ENCODE peak calls at places on chromosomes 1 and 21, in five cellular contexts. One of them, this sample, is unnamed. For H3K27me3 and H3K4me1, the result is how much of the 10 kb centered on the place peaks cover.

GRCh38 chr21:42068592-42068991 is 2.5 kb upstream of the UMODL1 start:
- DNase-seq in HAP-1: no peak
- DNase-seq in hepatocyte: no peak
- DNase-seq in IMR-90: no peak
- DNase-seq in adipocyte: no peak
- DNase-seq in this sample: no peak

GRCh38 chr1:44634790-44635189 is 39.5 kb downstream of the TMEM53 start:
- DNase-seq in HAP-1: no peak
- DNase-seq in hepatocyte: no peak
- DNase-seq in IMR-90: no peak
- DNase-seq in adipocyte: no peak
- DNase-seq in this sample: no peak

GRCh38 chr1:184387069-184387870 is 441 bp downstream of the C1orf21 start:
- DNase-seq in HAP-1: no peak
- DNase-seq in hepatocyte: peak
- DNase-seq in IMR-90: peak
- DNase-seq in adipocyte: peak
- DNase-seq in this sample: no peak

GRCh38 chr1:226063362-226064167 is 1.0 kb downstream of the H3-3A start:
- DNase-seq in HAP-1: peak
- DNase-seq in hepatocyte: peak
- DNase-seq in IMR-90: peak
- DNase-seq in adipocyte: peak
- DNase-seq in this sample: peak

GRCh38 chr1:93665015-93665414 is 16.6 kb downstream of the BCAR3 start:
- DNase-seq in HAP-1: no peak
- DNase-seq in hepatocyte: no peak
- DNase-seq in IMR-90: no peak
- DNase-seq in adipocyte: no peak
- DNase-seq in this sample: no peak

GRCh38 chr1:198680174-198680871 is 41.5 kb downstream of the PTPRC start:
- DNase-seq in HAP-1: no peak
- DNase-seq in hepatocyte: no peak
- DNase-seq in IMR-90: no peak
- DNase-seq in adipocyte: no peak
- DNase-seq in this sample: no peak

GRCh38 chr1:66503841-66504470 is 30.0 kb upstream of the SGIP1 start:
- DNase-seq in HAP-1: peak
- DNase-seq in hepatocyte: peak
- DNase-seq in IMR-90: peak
- DNase-seq in adipocyte: peak
- DNase-seq in this sample: peak

GRCh38 chr21:44011774-44012473 is at the start of gene TRAPPC10:
- DNase-seq in HAP-1: peak
- DNase-seq in hepatocyte: peak
- DNase-seq in IMR-90: peak
- DNase-seq in adipocyte: peak
- DNase-seq in this sample: peak

GRCh38 chr1:228094432-228095016 is 8.6 kb downstream of the C1orf35 start:
- DNase-seq in HAP-1: no peak
- DNase-seq in hepatocyte: no peak
- DNase-seq in IMR-90: no peak
- DNase-seq in adipocyte: no peak
- DNase-seq in this sample: no peak

GRCh38 chr1:181390350-181391080 is 92.8 kb upstream of the CACNA1E start:
- DNase-seq in HAP-1: no peak
- DNase-seq in hepatocyte: no peak
- DNase-seq in IMR-90: no peak
- DNase-seq in adipocyte: no peak
- DNase-seq in this sample: no peak

GRCh38 chr21:29788752-29789151 is 151.0 kb downstream of the GRIK1 start:
- DNase-seq in HAP-1: no peak
- DNase-seq in hepatocyte: no peak
- DNase-seq in IMR-90: no peak
- DNase-seq in adipocyte: no peak
- DNase-seq in this sample: no peak

DNA sequence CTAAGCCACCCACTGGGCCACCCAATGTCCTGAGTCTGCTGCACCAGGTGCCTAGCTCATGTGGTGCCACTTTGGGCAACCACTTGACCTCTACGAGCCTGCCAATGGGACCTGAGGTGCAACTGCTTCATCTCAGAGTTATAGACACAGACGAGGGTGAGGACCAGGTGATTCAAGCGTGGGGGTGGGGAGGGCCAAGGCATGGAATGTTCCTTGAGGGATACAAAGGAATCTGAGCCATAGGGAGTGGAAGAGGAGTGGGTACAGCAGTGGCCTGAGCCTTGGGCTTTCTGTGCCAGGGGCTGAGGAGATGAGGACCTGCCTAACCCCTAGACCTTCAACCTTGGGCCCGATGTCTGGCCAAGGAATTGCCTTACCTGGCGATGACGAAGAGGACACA is 209.1 kb downstream of the GRIK3 start:
- DNase-seq in HAP-1: no peak
- DNase-seq in hepatocyte: no peak
- DNase-seq in IMR-90: no peak
- DNase-seq in adipocyte: no peak
- DNase-seq in this sample: no peak
- H3K27me3 ChIP-seq in HAP-1: under half
- H3K27me3 ChIP-seq in hepatocyte: under half
- H3K27me3 ChIP-seq in IMR-90: under half
- H3K27me3 ChIP-seq in adipocyte: under half
- H3K27me3 ChIP-seq in this sample: under half

DNA sequence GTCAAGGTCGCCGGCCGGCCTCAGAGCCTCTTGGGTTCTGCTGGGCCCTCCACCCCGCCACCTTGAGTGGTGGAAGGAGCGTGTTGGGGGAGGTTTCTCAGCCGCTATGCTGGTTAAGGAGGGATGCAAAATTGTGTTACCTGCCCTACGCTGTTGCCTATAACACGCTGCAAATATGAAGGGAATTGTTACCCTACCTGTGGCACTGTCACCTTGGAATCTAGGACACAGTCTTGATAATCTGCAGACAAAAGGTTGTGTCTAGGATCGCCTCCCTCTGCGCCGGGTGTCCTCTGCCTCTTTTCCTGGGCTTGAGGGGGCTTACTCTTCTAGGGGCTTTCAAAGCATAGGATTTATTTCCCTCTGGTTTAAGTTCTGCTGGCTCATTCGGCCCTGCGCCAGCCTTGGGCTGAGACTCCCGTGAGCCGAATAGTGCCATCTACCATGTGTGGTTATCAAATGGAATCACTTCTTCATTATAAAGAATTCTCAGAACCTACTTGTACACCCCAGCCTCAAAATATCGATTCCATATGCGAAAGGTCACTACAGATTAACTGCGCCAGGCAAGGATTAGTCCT is 677 bp downstream of the SLC22A15 start:
- DNase-seq in HAP-1: no peak
- DNase-seq in hepatocyte: peak
- DNase-seq in IMR-90: no peak
- DNase-seq in adipocyte: peak
- DNase-seq in this sample: no peak
- H3K4me3 ChIP-seq in HAP-1: peak
- H3K4me3 ChIP-seq in hepatocyte: peak
- H3K4me3 ChIP-seq in IMR-90: no peak
- H3K4me3 ChIP-seq in adipocyte: peak
- H3K4me3 ChIP-seq in this sample: peak

GRCh38 chr1:37905624-37906196 is 41.1 kb downstream of the INPP5B start:
- DNase-seq in HAP-1: peak
- DNase-seq in hepatocyte: no peak
- DNase-seq in IMR-90: no peak
- DNase-seq in adipocyte: peak
- DNase-seq in this sample: no peak

GRCh38 chr1:37902983-37903382 is 43.6 kb upstream of the MTF1 start:
- DNase-seq in HAP-1: no peak
- DNase-seq in hepatocyte: no peak
- DNase-seq in IMR-90: no peak
- DNase-seq in adipocyte: no peak
- DNase-seq in this sample: no peak

GRCh38 chr1:37901191-37901892 is 42.0 kb upstream of the MTF1 start:
- DNase-seq in HAP-1: no peak
- DNase-seq in hepatocyte: no peak
- DNase-seq in IMR-90: no peak
- DNase-seq in adipocyte: no peak
- DNase-seq in this sample: no peak

DNA sequence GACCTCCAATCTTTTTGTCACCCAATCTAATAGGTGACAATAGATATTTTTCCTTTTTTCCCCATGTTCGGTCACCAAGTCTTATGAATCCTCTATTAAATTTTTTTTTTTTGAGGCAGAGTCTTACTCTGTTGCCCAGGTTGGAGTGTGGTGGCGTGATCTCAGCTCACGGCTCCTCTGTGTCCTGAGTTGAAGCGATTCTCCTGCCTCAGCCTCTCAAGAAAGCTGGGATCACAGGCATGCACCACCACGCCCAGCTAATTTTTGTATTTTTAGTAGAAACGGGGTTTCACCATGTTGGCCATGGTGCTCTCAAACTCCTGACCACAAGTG is 42.5 kb upstream of the MTF1 start:
- DNase-seq in HAP-1: no peak
- DNase-seq in hepatocyte: no peak
- DNase-seq in IMR-90: no peak
- DNase-seq in adipocyte: no peak
- DNase-seq in this sample: no peak
- H3K4me1 ChIP-seq in HAP-1: under half
- H3K4me1 ChIP-seq in hepatocyte: under half
- H3K4me1 ChIP-seq in IMR-90: under half
- H3K4me1 ChIP-seq in adipocyte: under half
- H3K4me1 ChIP-seq in this sample: under half

DNA sequence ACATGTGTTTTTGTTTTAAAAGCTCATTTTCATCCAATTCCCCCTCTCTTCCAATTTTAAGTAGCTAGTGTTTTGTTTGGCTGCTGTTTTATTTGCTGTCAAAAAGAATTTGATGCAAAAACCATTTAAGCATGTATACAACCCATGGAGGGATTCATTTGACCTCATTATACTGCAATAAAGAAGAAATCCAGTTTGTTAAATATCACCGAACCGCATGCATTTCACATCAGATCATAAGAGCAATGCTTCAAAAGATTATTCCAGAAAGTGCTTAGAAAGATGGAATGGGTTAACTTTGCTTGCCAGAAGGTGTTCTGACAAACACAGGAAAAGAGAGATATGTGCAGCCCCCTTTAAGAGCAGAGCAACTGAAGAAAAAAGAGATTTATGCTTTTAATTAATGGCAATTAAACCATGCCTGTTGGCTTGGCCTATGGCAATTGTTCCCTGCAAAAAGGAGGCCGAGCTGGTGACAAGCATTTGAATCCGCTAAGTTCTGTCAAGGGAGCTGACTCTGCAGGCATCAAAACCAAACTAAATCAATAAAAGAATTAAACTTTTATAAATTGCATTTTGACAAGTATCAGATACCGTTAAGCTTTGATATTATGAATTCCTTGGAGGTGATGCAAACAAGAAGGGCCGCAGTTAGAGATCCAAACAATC is 14.4 kb upstream of the BARHL2 start:
- DNase-seq in HAP-1: no peak
- DNase-seq in hepatocyte: no peak
- DNase-seq in IMR-90: no peak
- DNase-seq in adipocyte: no peak
- DNase-seq in this sample: no peak
- H3K27me3 ChIP-seq in HAP-1: under half
- H3K27me3 ChIP-seq in hepatocyte: half or more
- H3K27me3 ChIP-seq in IMR-90: half or more
- H3K27me3 ChIP-seq in adipocyte: half or more
- H3K27me3 ChIP-seq in this sample: under half

GRCh38 chr1:220786337-220787068 is at the start of gene MTARC1:
- DNase-seq in HAP-1: peak
- DNase-seq in hepatocyte: peak
- DNase-seq in IMR-90: no peak
- DNase-seq in adipocyte: peak
- DNase-seq in this sample: no peak

GRCh38 chr1:220785166-220786056 is 1.3 kb upstream of the MTARC1 start:
- DNase-seq in HAP-1: no peak
- DNase-seq in hepatocyte: no peak
- DNase-seq in IMR-90: no peak
- DNase-seq in adipocyte: no peak
- DNase-seq in this sample: no peak

GRCh38 chr1:220787069-220787614 is 429 bp downstream of the MTARC1 start:
- DNase-seq in HAP-1: no peak
- DNase-seq in hepatocyte: peak
- DNase-seq in IMR-90: no peak
- DNase-seq in adipocyte: no peak
- DNase-seq in this sample: no peak

GRCh38 chr1:220784751-220785150 is 2.0 kb upstream of the MTARC1 start:
- DNase-seq in HAP-1: no peak
- DNase-seq in hepatocyte: no peak
- DNase-seq in IMR-90: no peak
- DNase-seq in adipocyte: no peak
- DNase-seq in this sample: no peak

GRCh38 chr1:220786057-220786336 is 716 bp upstream of the MTARC1 start:
- DNase-seq in HAP-1: no peak
- DNase-seq in hepatocyte: no peak
- DNase-seq in IMR-90: no peak
- DNase-seq in adipocyte: no peak
- DNase-seq in this sample: no peak
- H3K4me3 ChIP-seq in HAP-1: peak
- H3K4me3 ChIP-seq in hepatocyte: no peak
- H3K4me3 ChIP-seq in IMR-90: no peak
- H3K4me3 ChIP-seq in adipocyte: peak
- H3K4me3 ChIP-seq in this sample: no peak

GRCh38 chr1:167928457-167928852 is 8.0 kb upstream of the DCAF6 start:
- DNase-seq in HAP-1: no peak
- DNase-seq in hepatocyte: no peak
- DNase-seq in IMR-90: no peak
- DNase-seq in adipocyte: no peak
- DNase-seq in this sample: no peak
- H3K4me1 ChIP-seq in HAP-1: under half
- H3K4me1 ChIP-seq in hepatocyte: under half
- H3K4me1 ChIP-seq in IMR-90: under half
- H3K4me1 ChIP-seq in adipocyte: under half
- H3K4me1 ChIP-seq in this sample: under half

GRCh38 chr1:71242239-71242638 is 161.4 kb upstream of the ZRANB2 start:
- DNase-seq in HAP-1: no peak
- DNase-seq in hepatocyte: no peak
- DNase-seq in IMR-90: peak
- DNase-seq in adipocyte: peak
- DNase-seq in this sample: no peak
- H3K27me3 ChIP-seq in HAP-1: under half
- H3K27me3 ChIP-seq in hepatocyte: under half
- H3K27me3 ChIP-seq in IMR-90: under half
- H3K27me3 ChIP-seq in adipocyte: under half
- H3K27me3 ChIP-seq in this sample: under half

DNA sequence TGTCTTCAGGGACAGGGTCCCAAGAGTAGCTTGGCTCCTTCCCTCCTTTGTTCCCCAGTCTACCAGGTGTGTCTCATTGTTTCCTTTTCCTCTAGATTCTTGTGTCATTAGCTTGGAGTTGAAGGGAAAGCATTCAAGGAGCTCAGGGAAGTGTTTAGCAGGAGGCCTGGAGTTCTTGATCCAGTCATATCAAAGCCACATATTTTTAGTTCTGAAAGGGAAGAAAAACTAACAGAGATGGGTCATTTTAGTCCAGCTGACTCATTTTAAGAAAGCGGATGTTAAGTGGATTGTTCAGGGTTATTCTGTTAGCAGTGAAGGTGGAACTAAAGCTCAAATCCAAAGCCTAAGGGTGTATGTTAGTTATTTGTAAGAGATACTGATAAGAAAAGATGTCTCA is 720 bp downstream of the C1orf54 start:
- DNase-seq in HAP-1: no peak
- DNase-seq in hepatocyte: no peak
- DNase-seq in IMR-90: peak
- DNase-seq in adipocyte: peak
- DNase-seq in this sample: no peak
- H3K4me3 ChIP-seq in HAP-1: no peak
- H3K4me3 ChIP-seq in hepatocyte: no peak
- H3K4me3 ChIP-seq in IMR-90: peak
- H3K4me3 ChIP-seq in adipocyte: peak
- H3K4me3 ChIP-seq in this sample: no peak